ENCODE peak calls at places on chromosome 18, in four cellular contexts. B is SJSA1, E is cardiac muscle cell, U is HCT116. R is an unnamed sample.

GRCh38 chr18:2893676-2894075 is 46.9 kb downstream of the EMILIN2 start:
- DNase-seq in E (no peak), U (no peak), B (no peak), R (no peak)

GRCh38 chr18:26574958-26575864 is 26.9 kb upstream of the KCTD1 start:
- DNase-seq in E (peak; percentile 68), B (peak; percentile 36), U (no peak), R (peak; percentile 71)

GRCh38 chr18:31506024-31506742 is 8.2 kb downstream of the DSG2 start:
- DNase-seq in U (no peak), B (no peak), E (peak; percentile 55), R (no peak)

GRCh38 chr18:35041752-35042379 is 653 bp downstream of the MAPRE2 start:
- DNase-seq in E (peak; percentile 27), B (peak; percentile 34), U (no peak), R (peak; percentile 34)

GRCh38 chr18:34650121-34650545 is 60.0 kb upstream of the DTNA start:
- DNase-seq in E (peak; percentile 8), B (peak; percentile 79), U (no peak), R (no peak)

GRCh38 chr18:13813271-13813849 is 10.6 kb upstream of the MC5R start:
- DNase-seq in B (peak; percentile 38), U (peak; percentile 50), E (peak; percentile 66), R (peak; percentile 64)

GRCh38 chr18:11925800-11926481 is 17.8 kb upstream of the MPPE1 start:
- DNase-seq in E (peak; percentile 28), B (no peak), U (no peak), R (no peak)

GRCh38 chr18:13003466-13003896 is 12.3 kb downstream of the CEP192 start:
- DNase-seq in E (peak; percentile 87), U (peak; percentile 78), B (peak; percentile 18), R (peak; percentile 81)

GRCh38 chr18:51120809-51121596 is 76.5 kb downstream of the MEX3C start:
- DNase-seq in U (no peak), B (no peak), E (no peak), R (no peak)

GRCh38 chr18:79405781-79406575 is 10.2 kb downstream of the NFATC1 start:
- DNase-seq in E (no peak), U (no peak), B (no peak), R (no peak)

GRCh38 chr18:27860701-27861107 is 316.2 kb downstream of the CDH2 start:
- DNase-seq in E (peak; percentile 36), U (no peak), B (no peak), R (peak; percentile 33)

GRCh38 chr18:79373736-79374135 is 22.0 kb upstream of the NFATC1 start:
- DNase-seq in E (no peak), U (no peak), B (no peak), R (no peak)

GRCh38 chr18:54140641-54141040 is 83.8 kb downstream of the MBD2 start:
- DNase-seq in U (no peak), B (no peak), E (peak; percentile 28), R (no peak)

GRCh38 chr18:10591891-10592290 is 66.1 kb downstream of the NAPG start:
- DNase-seq in E (no peak), B (no peak), U (no peak), R (no peak)

GRCh38 chr18:43067570-43067969 is 47.9 kb downstream of the RIT2 start:
- DNase-seq in E (no peak), U (no peak), B (no peak), R (peak; percentile 6)

GRCh38 chr18:808502-808901 is 3.5 kb downstream of the YES1 start:
- DNase-seq in E (no peak), U (no peak), B (no peak), R (no peak)

GRCh38 chr18:809985-810642 is 1.9 kb downstream of the YES1 start:
- DNase-seq in B (no peak), U (no peak), E (no peak), R (peak; percentile 29)

GRCh38 chr18:808086-808485 is 4.0 kb downstream of the YES1 start:
- DNase-seq in B (no peak), U (no peak), E (peak; percentile 45), R (no peak)

GRCh38 chr18:805008-805754 is 6.9 kb downstream of the YES1 start:
- DNase-seq in U (no peak), B (no peak), E (no peak), R (no peak)

DNA sequence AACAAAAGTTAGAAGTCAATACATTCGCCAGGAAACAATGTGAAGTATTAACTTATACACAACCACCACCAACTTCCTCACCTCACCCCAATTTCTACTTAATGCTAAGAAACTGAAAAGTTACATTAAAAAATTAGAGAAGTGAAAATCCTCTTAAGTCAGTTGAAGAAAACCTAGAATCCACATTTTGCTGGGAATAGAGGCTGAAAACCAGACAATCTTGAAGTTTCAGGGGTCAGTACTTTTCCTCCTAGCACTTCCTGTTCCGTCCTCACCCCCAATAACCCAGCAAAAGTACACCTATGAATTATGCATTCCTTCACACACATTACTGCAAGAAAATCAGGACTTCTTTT is 6.3 kb downstream of the YES1 start:
- DNase-seq in E (no peak), B (no peak), U (no peak), R (no peak)
- H3K4me3 ChIP-seq in E (no peak overlapping the region), B (no peak overlapping the region), U (no peak overlapping the region), R (no peak overlapping the region)

GRCh38 chr18:1090758-1091157 is 186.1 kb downstream of the ADCYAP1 start:
- DNase-seq in B (no peak), E (no peak), U (no peak), R (no peak)
- H3K27me3 ChIP-seq in B (no peaks in the 10 kb centered on the region), E (no peaks in the 10 kb centered on the region), U (peaks cover 5% of the 10 kb centered on the region), R (peaks cover 3% of the 10 kb centered on the region)

GRCh38 chr18:69257861-69258458 is 142.7 kb upstream of the DOK6 start:
- DNase-seq in E (peak; percentile 93), U (no peak), B (no peak), R (no peak)
- H3K4me3 ChIP-seq in E (no peak overlapping the region), U (no peak overlapping the region), B (no peak overlapping the region), R (no peak overlapping the region)

GRCh38 chr18:21404426-21404825 is 162.4 kb downstream of the GREB1L start:
- DNase-seq in U (no peak), E (no peak), B (no peak), R (no peak)
- H3K27me3 ChIP-seq in U (no peaks in the 10 kb centered on the region), E (no peaks in the 10 kb centered on the region), B (peaks cover 2% of the 10 kb centered on the region), R (no peaks in the 10 kb centered on the region)

DNA sequence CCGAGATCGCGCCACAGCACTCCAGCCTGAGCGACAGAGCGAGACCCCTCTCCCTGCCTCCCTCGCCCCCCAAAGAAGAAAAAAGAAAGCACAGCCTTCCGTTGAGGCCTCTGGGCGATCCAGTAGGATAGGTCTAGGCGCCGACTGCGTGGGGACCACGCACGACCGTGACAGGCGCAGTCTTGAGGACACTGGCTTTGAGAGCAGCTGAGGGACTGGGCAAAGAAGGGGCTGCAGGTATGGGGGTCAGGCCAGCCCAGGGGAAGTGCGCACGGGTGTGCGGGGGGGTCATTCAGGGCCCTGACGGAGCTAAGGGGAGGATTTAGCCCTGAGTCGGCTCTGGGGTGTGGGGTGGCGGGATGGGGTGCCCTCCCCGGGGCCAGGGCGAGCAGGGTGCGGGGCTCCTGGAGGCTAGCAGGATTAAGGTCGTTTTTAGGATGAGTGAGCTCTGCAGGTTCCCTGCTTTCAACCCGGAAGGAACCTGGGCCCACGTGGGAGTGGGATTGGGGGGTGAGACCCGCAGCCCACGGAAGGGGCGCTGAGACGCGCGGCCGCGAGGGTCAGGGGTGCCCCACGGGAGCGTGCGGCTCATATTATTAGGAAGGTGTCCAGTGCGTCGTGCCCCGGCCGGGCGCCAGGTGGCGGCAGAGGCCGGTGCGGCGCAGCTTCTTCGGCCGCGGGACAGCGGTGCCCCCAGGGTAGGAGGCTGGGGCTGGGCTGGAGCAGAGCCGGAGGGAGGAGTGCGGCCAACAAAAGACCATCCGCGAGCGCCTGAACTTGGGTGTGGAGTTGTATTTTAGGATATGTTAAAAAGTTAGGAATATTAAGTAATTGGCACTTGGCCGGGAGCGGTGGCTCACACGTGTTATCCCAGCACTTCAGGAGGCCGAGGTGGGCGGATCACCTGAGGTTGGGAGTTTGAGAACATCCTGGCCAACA is 20.5 kb upstream of the ZNF236 start:
- DNase-seq in B (peak; percentile 53), E (peak; percentile 54), U (no peak), R (peak; percentile 51)
- H3K4me3 ChIP-seq in B (peak overlapping the region; percentile 14), E (peak overlapping the region; percentile 11), U (peak overlapping the region; percentile 58), R (peak overlapping the region; percentile 33)

DNA sequence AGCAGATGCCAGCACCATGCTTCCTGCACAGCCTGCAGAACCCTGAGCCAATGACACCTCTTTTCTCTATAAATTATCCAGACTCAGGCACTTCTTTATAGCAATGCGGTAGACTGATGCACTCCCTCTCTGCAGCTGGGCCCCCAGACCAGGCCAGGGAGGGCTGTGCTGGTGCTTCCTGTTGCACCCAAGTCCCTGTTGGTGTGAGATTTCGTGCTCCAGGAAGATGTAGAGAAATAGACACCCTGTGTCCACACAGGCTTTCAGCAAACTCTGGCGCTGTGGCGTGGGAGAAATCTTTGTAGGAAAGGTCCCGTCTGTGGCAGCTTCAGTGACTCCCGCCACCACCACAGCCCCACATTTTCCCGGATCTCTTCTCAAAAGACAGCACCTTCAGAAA is 572.2 kb downstream of the GALR1 start:
- DNase-seq in B (no peak), E (no peak), U (no peak), R (no peak)
- H3K27me3 ChIP-seq in B (no peaks in the 10 kb centered on the region), E (no peaks in the 10 kb centered on the region), U (no peaks in the 10 kb centered on the region), R (no peaks in the 10 kb centered on the region)

GRCh38 chr18:57434177-57434535 is 1.0 kb upstream of the ONECUT2 start:
- DNase-seq in U (no peak), B (no peak), E (no peak), R (peak; percentile 33)
- H3K4me3 ChIP-seq in U (peak overlapping the region; percentile 73), B (no peak overlapping the region), E (peak overlapping the region; percentile 47), R (peak overlapping the region; percentile 51)

GRCh38 chr18:48595703-48596218 is 56.9 kb downstream of the CTIF start:
- DNase-seq in B (no peak), U (no peak), E (no peak), R (no peak)

GRCh38 chr18:48597110-48597509 is 58.3 kb downstream of the CTIF start:
- DNase-seq in B (no peak), E (no peak), U (no peak), R (no peak)

GRCh38 chr18:48592540-48592939 is 53.7 kb downstream of the CTIF start:
- DNase-seq in B (no peak), U (no peak), E (no peak), R (no peak)

GRCh38 chr18:48597671-48598070 is 58.8 kb downstream of the CTIF start:
- DNase-seq in B (no peak), U (no peak), E (no peak), R (no peak)

DNA sequence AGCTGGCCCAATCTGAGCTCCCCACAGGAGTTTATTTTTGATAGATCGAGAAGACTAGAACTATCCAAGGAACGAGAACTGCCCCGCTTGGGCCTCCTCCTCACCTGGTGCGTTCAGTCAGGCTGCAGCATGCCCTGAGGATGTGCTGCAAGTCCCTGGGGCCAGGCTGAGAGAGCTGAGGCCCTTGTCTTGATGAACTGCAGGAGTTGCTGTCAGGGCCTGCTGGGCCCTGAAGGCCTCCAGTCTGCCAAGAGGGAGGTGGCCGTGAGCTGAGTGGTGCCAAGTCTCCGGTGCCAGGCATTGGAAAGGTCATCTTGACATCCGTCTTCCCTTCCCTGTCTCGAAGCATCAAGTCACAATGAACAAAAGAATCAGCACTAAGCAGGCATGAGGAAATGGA is 55.9 kb downstream of the CTIF start:
- DNase-seq in U (no peak), B (no peak), E (no peak), R (no peak)
- H3K27me3 ChIP-seq in U (no peaks in the 10 kb centered on the region), B (no peaks in the 10 kb centered on the region), E (no peaks in the 10 kb centered on the region), R (no peaks in the 10 kb centered on the region)

DNA sequence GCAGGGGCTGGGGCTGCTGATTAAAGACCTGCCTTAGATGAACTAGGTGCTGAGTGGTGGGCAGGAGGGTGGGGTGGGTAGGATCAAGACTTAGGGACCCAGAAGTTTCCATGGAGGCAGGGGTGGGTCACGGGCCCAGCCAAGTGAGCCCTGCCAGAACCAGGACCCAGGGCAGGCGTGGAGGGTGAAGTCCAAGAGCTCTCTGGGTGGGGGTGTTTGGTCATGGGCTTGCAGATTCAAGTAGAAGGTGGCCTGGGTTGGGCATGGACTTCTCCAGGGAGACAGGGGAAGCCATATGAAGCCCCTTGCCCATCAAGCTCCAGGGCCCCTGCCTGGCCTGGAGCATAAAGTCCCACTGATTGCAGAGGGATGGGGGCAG is 168.8 kb downstream of the SMAD7 start:
- DNase-seq in U (no peak), E (no peak), B (no peak), R (no peak)
- H3K4me3 ChIP-seq in U (no peak overlapping the region), E (no peak overlapping the region), B (no peak overlapping the region), R (no peak overlapping the region)